ENCODE peak calls at places on chromosomes 6 and 20, in four cellular contexts. A is left lung; C is central memory CD8-positive, alpha-beta T cell; M is aorta. E is an unnamed sample.

GRCh38 chr6:33914519-33915120 is 110.8 kb upstream of the MLN start:
- ATAC-seq in A (peak), C (peak), M (no peak), E (no peak)

GRCh38 chr6:30542404-30542725 is 13.9 kb downstream of the GNL1 start:
- ATAC-seq in A (no peak), C (peak), M (no peak), E (peak)

GRCh38 chr6:40112350-40112749 is 178.1 kb upstream of the MOCS1 start:
- ATAC-seq in A (no peak), C (no peak), M (no peak), E (no peak)

GRCh38 chr6:2877057-2877882 is 25.8 kb downstream of the SERPINB9 start:
- ATAC-seq in A (no peak), C (no peak), M (no peak), E (peak)

GRCh38 chr6:63263456-63263855 is 52.2 kb downstream of the FKBP1C start:
- ATAC-seq in A (no peak), C (no peak), M (no peak), E (no peak)

GRCh38 chr6:144559865-144560603 is 274.9 kb downstream of the UTRN start:
- ATAC-seq in A (peak), C (peak), M (no peak), E (no peak)

GRCh38 chr6:135440087-135440792 is 57.3 kb downstream of the AHI1 start:
- ATAC-seq in A (no peak), C (peak), M (no peak), E (no peak)

GRCh38 chr6:68634503-68635411 is at the start of gene ADGRB3:
- ATAC-seq in A (peak), C (no peak), M (peak), E (peak)

GRCh38 chr6:11812439-11812838 is 33.8 kb upstream of the ADTRP start:
- ATAC-seq in A (no peak), C (no peak), M (no peak), E (no peak)

GRCh38 chr6:132751306-132751705 is 6.4 kb downstream of the VNN2 start:
- ATAC-seq in A (no peak), C (peak), M (no peak), E (no peak)

GRCh38 chr6:126963077-126963809 is 155.2 kb upstream of the RSPO3 start:
- ATAC-seq in A (no peak), C (no peak), M (no peak), E (no peak)

GRCh38 chr6:40011844-40012243 is 77.6 kb upstream of the MOCS1 start:
- ATAC-seq in A (no peak), C (no peak), M (no peak), E (peak)

GRCh38 chr6:21375717-21376116 is 217.8 kb upstream of the SOX4 start:
- ATAC-seq in A (no peak), C (no peak), M (no peak), E (no peak)

GRCh38 chr6:167855825-167856425 is 29.2 kb downstream of the AFDN start:
- ATAC-seq in A (peak), C (no peak), M (no peak), E (peak)

GRCh38 chr20:31720486-31721407 is 1.9 kb downstream of the BCL2L1 start:
- ATAC-seq in A (no peak), C (no peak), M (no peak), E (no peak)

GRCh38 chr20:48784273-48784641 is 43.5 kb downstream of the PREX1 start:
- ATAC-seq in A (no peak), C (no peak), M (no peak), E (no peak)

GRCh38 chr20:3896302-3896701 is 7.1 kb downstream of the PANK2 start:
- ATAC-seq in A (no peak), C (no peak), M (no peak), E (no peak)